ENCODE peak calls at places on chromosomes 6 and 20, in six cellular contexts. R is stimulated activated CD4-positive, alpha-beta T cell treated with anti-CD3 and anti-CD28 coated beads, Interleukin-2, amount 100 ng/mL, for 48 hours; H is GM03348; C is AG10803; Y is PC-9; L is nephron progenitor cell. Z is an unnamed sample.

GRCh38 chr6:150686566-150686965 is 86.9 kb downstream of the PLEKHG1 start:
- DNase-seq in R (no peak), H (no peak), C (no peak), Y (no peak), L (no peak), Z (no peak)

GRCh38 chr20:45796336-45797070 is 4.7 kb downstream of the DNTTIP1 start:
- DNase-seq in R (no peak), H (no peak), C (no peak), Y (no peak), L (no peak), Z (no peak)

GRCh38 chr20:38173237-38174156 is 8.4 kb upstream of the TGM2 start:
- DNase-seq in R (no peak), H (peak; percentile 93), C (peak; percentile 88), Y (peak; percentile 91), L (no peak), Z (peak; percentile 92)

GRCh38 chr20:25136643-25137559 is 55.0 kb upstream of the VSX1 start:
- DNase-seq in R (no peak), H (peak; percentile 94), C (peak; percentile 95), Y (peak; percentile 84), L (no peak), Z (peak; percentile 98)

GRCh38 chr20:30484009-30484748 is 773.3 kb upstream of the DEFB115 start:
- DNase-seq in R (no peak), H (peak; percentile 0), C (no peak), Y (no peak), L (no peak), Z (no peak)

GRCh38 chr6:13638626-13639025 is 23.5 kb downstream of the NOL7 start:
- DNase-seq in R (no peak), H (no peak), C (no peak), Y (no peak), L (no peak), Z (no peak)

GRCh38 chr6:87807423-87807978 is 105.5 kb upstream of the AKIRIN2 start:
- DNase-seq in R (no peak), H (no peak), C (no peak), Y (no peak), L (no peak), Z (no peak)

GRCh38 chr20:36306557-36307411 is 645 bp downstream of the DLGAP4 start:
- DNase-seq in R (no peak), H (no peak), C (no peak), Y (no peak), L (peak; percentile 38), Z (no peak)

GRCh38 chr20:39112196-39112743 is 150.1 kb downstream of the DHX35 start:
- DNase-seq in R (peak; percentile 6), H (peak; percentile 70), C (peak; percentile 12), Y (no peak), L (peak; percentile 71), Z (peak; percentile 53)

GRCh38 chr6:154766993-154767392 is 33.8 kb downstream of the SCAF8 start:
- DNase-seq in R (no peak), H (no peak), C (peak; percentile 49), Y (no peak), L (no peak), Z (peak; percentile 48)

GRCh38 chr6:159252955-159253508 is 83.8 kb downstream of the FNDC1 start:
- DNase-seq in R (no peak), H (peak; percentile 56), C (peak; percentile 77), Y (no peak), L (no peak), Z (peak; percentile 52)

GRCh38 chr6:144581807-144582537 is 296.8 kb downstream of the UTRN start:
- DNase-seq in R (no peak), H (peak; percentile 31), C (no peak), Y (no peak), L (peak; percentile 8), Z (peak; percentile 45)

GRCh38 chr20:57060407-57061057 is 205.9 kb downstream of the BMP7 start:
- DNase-seq in R (no peak), H (no peak), C (no peak), Y (peak; percentile 93), L (no peak), Z (no peak)

GRCh38 chr6:3467996-3468395 is 11.1 kb upstream of the SLC22A23 start:
- DNase-seq in R (no peak), H (no peak), C (no peak), Y (no peak), L (no peak), Z (no peak)

GRCh38 chr6:13190391-13190790 is 137.9 kb downstream of the TBC1D7 start:
- DNase-seq in R (no peak), H (peak; percentile 22), C (peak; percentile 21), Y (no peak), L (no peak), Z (peak; percentile 16)

GRCh38 chr6:156710479-156710878 is 66.7 kb upstream of the ARID1B start:
- DNase-seq in R (no peak), H (no peak), C (no peak), Y (no peak), L (no peak), Z (no peak)

GRCh38 chr20:47503685-47504084 is 2.0 kb downstream of the NCOA3 start:
- DNase-seq in R (no peak), H (no peak), C (no peak), Y (no peak), L (no peak), Z (no peak)

GRCh38 chr6:167682125-167682524 is 144.6 kb upstream of the AFDN start:
- DNase-seq in R (no peak), H (no peak), C (no peak), Y (no peak), L (no peak), Z (no peak)

GRCh38 chr20:13458860-13459451 is 179.8 kb downstream of the TASP1 start:
- DNase-seq in R (no peak), H (peak; percentile 60), C (peak; percentile 42), Y (no peak), L (no peak), Z (peak; percentile 49)

GRCh38 chr20:33139467-33139866 is 28.5 kb upstream of the BPIFA2 start:
- DNase-seq in R (no peak), H (no peak), C (no peak), Y (no peak), L (no peak), Z (no peak)

GRCh38 chr6:142728910-142729481 is 216.0 kb downstream of the HIVEP2 start:
- DNase-seq in R (no peak), H (peak; percentile 34), C (peak; percentile 71), Y (peak; percentile 85), L (no peak), Z (peak; percentile 79)

GRCh38 chr6:1840491-1841121 is 230.9 kb downstream of the FOXC1 start:
- DNase-seq in R (no peak), H (no peak), C (no peak), Y (no peak), L (no peak), Z (no peak)

GRCh38 chr6:111722220-111722731 is 116.6 kb upstream of the TRAF3IP2 start:
- DNase-seq in R (no peak), H (peak; percentile 38), C (peak; percentile 85), Y (peak; percentile 44), L (no peak), Z (peak; percentile 39)

Z was measured in EL.